ENCODE peak calls at places on chromosomes 2 and 18, in five cellular contexts. Y is left ventricle myocardium inferior, S is AG04450, I is AG04449, B is GM12865. P is an unnamed sample.

GRCh38 chr2:133130548-133131246 is 437.6 kb downstream of the NCKAP5 start:
- DNase-seq in Y (no peak), S (no peak), I (no peak), B (no peak), P (no peak)

GRCh38 chr2:203225423-203226039 is 13.3 kb upstream of the CYP20A1 start:
- DNase-seq in Y (no peak), S (no peak), I (no peak), B (peak; percentile 42), P (no peak)

GRCh38 chr2:241122376-241123002 is 20.4 kb upstream of the MTERF4 start:
- DNase-seq in Y (no peak), S (no peak), I (no peak), B (no peak), P (no peak)

GRCh38 chr2:23021311-23022120 is 363.5 kb upstream of the KLHL29 start:
- DNase-seq in Y (no peak), S (no peak), I (no peak), B (no peak), P (no peak)

GRCh38 chr18:55998071-55998522 is 410.1 kb upstream of the TCF4 start:
- DNase-seq in Y (no peak), S (no peak), I (peak; percentile 44), B (no peak), P (no peak)

GRCh38 chr18:60892855-60893254 is 440.4 kb upstream of the CDH20 start:
- DNase-seq in Y (no peak), S (no peak), I (no peak), B (no peak), P (peak; percentile 11)

GRCh38 chr2:10344105-10345066 is 41.7 kb downstream of the HPCAL1 start:
- DNase-seq in Y (no peak), S (no peak), I (no peak), B (no peak), P (no peak)

GRCh38 chr2:30963184-30963583 is 155.9 kb upstream of the CAPN13 start:
- DNase-seq in Y (no peak), S (no peak), I (no peak), B (no peak), P (no peak)

GRCh38 chr2:69163109-69163508 is 150.1 kb downstream of the ANTXR1 start:
- DNase-seq in Y (no peak), S (peak; percentile 47), I (peak; percentile 84), B (peak; percentile 70), P (no peak)

GRCh38 chr2:112807233-112807807 is 23.0 kb upstream of the IL1A start:
- DNase-seq in Y (no peak), S (no peak), I (no peak), B (no peak), P (no peak)
- TF ChIP-seq CTCF in Y (no peak), S (no peak), I (no peak), B (no peak), P (no peak)

DNA sequence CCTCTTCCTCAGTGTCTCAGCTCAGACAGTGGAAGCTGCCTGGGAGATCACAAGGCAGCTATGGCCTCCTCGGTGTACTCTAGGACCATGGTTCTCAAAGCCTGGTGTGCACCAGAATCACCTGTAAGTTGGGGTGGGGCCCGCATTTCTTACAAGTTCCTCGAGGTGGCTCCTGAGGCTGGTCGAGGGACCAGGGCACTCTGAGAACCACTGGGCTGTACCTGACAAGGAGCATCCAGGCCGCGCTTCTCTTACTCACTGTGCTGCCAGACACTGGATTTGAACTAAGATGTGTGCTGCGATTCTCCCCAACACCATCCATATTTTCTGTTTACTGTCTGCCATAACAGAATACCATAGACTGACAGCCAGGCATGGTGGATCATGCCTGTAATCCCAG is 59.5 kb downstream of the DIPK1C start:
- DNase-seq in Y (no peak), S (no peak), I (no peak), B (no peak), P (no peak)
- TF ChIP-seq CTCF in Y (no peak), S (no peak), I (no peak), B (no peak), P (no peak)

DNA sequence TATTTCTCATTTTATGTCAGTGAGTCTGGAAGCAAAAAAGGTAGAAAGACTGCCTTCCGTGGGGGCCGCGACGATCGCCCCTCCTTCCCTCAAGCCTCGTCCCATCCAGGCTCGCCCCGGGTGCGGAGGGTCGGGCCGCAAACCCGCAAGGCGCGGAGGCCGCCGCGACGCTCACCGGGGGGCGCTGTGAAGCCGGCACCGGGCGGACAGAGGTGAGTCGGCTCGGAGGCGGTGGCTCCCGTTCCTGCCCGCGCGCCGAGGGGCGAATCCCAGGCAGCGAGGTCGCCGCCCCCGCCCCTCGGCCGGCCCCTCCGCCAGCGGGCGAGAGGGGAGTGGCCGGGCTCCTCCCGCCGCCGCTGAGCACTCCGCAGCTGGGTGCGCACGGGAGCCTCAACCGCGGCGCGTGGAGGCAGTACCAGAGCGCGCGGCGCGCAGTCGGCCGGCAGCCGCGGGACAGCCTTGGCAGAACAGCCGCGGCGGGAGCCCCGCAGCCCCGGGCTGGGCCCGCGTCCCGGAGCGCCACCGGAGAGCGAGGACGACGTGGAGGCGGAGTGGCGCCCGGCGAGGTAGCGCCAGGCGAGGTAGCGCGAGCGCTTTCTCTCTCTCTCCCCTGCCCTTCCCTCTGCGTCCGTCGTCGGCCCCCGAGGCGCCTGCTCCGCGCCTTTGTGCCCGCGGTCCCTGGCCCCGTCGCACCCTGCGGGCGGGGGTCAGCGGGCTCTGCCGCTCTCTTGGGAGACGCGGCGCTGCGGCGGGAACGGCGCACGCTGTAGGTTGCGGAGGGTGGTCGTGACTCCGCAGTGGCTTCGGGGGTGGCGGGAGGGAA is at the start of gene MYO1B:
- DNase-seq in Y (peak; percentile 80), S (peak; percentile 33), I (no peak), B (peak; percentile 23), P (peak; percentile 57)
- TF ChIP-seq CTCF in Y (peak; percentile 72), S (peak; percentile 48), I (peak; percentile 68), B (no peak), P (peak; percentile 45)

DNA sequence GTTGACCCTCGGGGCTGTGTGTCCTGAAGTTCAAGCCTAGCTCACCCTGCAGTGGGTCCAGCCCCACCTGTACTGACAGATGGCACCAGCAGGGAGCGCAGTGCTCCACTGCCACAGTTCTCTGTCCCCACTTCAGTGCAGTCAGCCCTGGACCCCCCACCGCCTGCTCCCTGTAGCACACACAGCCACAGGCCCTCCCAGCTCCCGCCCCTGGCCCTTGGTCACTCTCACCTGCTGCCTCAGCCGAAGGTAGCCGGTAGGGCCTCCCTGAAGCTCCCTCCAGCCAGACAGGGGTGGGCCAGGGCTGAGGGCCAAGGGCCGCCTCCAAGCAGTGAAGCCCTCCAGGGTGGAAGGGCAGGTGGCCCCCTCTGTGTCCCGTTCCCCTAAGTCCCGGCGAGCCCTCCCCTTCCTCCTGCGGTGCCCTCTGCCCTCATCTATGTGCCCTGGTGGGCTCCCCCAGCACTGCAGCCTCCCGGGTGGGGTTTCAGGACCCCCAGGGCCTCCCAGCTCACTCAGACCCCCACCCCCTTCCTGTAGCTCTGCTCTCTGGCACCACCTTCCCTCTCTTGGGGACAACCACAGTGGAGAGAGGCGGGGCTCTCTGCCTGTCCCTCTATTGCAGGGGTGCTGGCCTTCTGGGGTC is 10.8 kb upstream of the ALPP start:
- DNase-seq in Y (no peak), S (no peak), I (no peak), B (no peak), P (no peak)
- TF ChIP-seq CTCF in Y (no peak), S (peak; percentile 6), I (no peak), B (peak; percentile 31), P (no peak)

GRCh38 chr2:63500398-63500797 is 87.9 kb downstream of the WDPCP start:
- DNase-seq in Y (no peak), S (no peak), I (no peak), B (no peak), P (no peak)
- TF ChIP-seq CTCF in Y (no peak), S (no peak), I (no peak), B (no peak), P (no peak)

P was measured in AG09319.